ENCODE peak calls at places on chromosome 11, in four cellular contexts. One of them, this sample, is unnamed.

GRCh38 chr11:60919956-60920355 is 4.3 kb upstream of the TMEM132A start:
- DNase-seq in small intestine: no peak
- DNase-seq in aorta: no peak
- DNase-seq in GM06990: no peak
- DNase-seq in this sample: no peak

GRCh38 chr11:37422511-37422910 is 824.5 kb upstream of the RAG2 start:
- DNase-seq in small intestine: no peak
- DNase-seq in aorta: no peak
- DNase-seq in GM06990: no peak
- DNase-seq in this sample: no peak

GRCh38 chr11:98565311-98565710 is 455.4 kb upstream of the CNTN5 start:
- DNase-seq in small intestine: no peak
- DNase-seq in aorta: no peak
- DNase-seq in GM06990: no peak
- DNase-seq in this sample: no peak

GRCh38 chr11:119368121-119369034 is 13.1 kb downstream of the USP2 start:
- DNase-seq in small intestine: peak
- DNase-seq in aorta: peak
- DNase-seq in GM06990: no peak
- DNase-seq in this sample: no peak

GRCh38 chr11:32039149-32039548 is 51.7 kb upstream of the RCN1 start:
- DNase-seq in small intestine: no peak
- DNase-seq in aorta: no peak
- DNase-seq in GM06990: peak
- DNase-seq in this sample: no peak

GRCh38 chr11:78802058-78802633 is 227.5 kb upstream of the NARS2 start:
- DNase-seq in small intestine: no peak
- DNase-seq in aorta: no peak
- DNase-seq in GM06990: no peak
- DNase-seq in this sample: no peak

GRCh38 chr11:6390718-6391547 is 659 bp downstream of the SMPD1 start:
- DNase-seq in small intestine: no peak
- DNase-seq in aorta: peak
- DNase-seq in GM06990: no peak
- DNase-seq in this sample: no peak

GRCh38 chr11:68840661-68841653 is 759 bp downstream of the CPT1A start:
- DNase-seq in small intestine: peak
- DNase-seq in aorta: peak
- DNase-seq in GM06990: peak
- DNase-seq in this sample: no peak

GRCh38 chr11:122813176-122813917 is 25.0 kb upstream of the CRTAM start:
- DNase-seq in small intestine: no peak
- DNase-seq in aorta: no peak
- DNase-seq in GM06990: no peak
- DNase-seq in this sample: no peak

GRCh38 chr11:59283825-59284772 is 71.4 kb upstream of the MPEG1 start:
- DNase-seq in small intestine: peak
- DNase-seq in aorta: no peak
- DNase-seq in GM06990: no peak
- DNase-seq in this sample: peak

GRCh38 chr11:122976734-122977454 is 4.7 kb downstream of the BSX start:
- DNase-seq in small intestine: no peak
- DNase-seq in aorta: no peak
- DNase-seq in GM06990: no peak
- DNase-seq in this sample: no peak

GRCh38 chr11:69172674-69173073 is 16.9 kb downstream of the SMIM38 start:
- DNase-seq in small intestine: peak
- DNase-seq in aorta: no peak
- DNase-seq in GM06990: no peak
- DNase-seq in this sample: no peak

GRCh38 chr11:100010393-100010792 is 676.7 kb upstream of the ARHGAP42 start:
- DNase-seq in small intestine: no peak
- DNase-seq in aorta: no peak
- DNase-seq in GM06990: no peak
- DNase-seq in this sample: no peak

GRCh38 chr11:132685174-132685611 is 847.1 kb downstream of the OPCML start:
- DNase-seq in small intestine: peak
- DNase-seq in aorta: no peak
- DNase-seq in GM06990: no peak
- DNase-seq in this sample: no peak

GRCh38 chr11:6900327-6900999 is 8.2 kb upstream of the OR2D2 start:
- DNase-seq in small intestine: no peak
- DNase-seq in aorta: no peak
- DNase-seq in GM06990: no peak
- DNase-seq in this sample: no peak

GRCh38 chr11:1054143-1055108 is 17.9 kb upstream of the MUC6 start:
- DNase-seq in small intestine: peak
- DNase-seq in aorta: peak
- DNase-seq in GM06990: no peak
- DNase-seq in this sample: no peak

GRCh38 chr11:117194267-117194666 is 4.9 kb upstream of the TAGLN start:
- DNase-seq in small intestine: no peak
- DNase-seq in aorta: peak
- DNase-seq in GM06990: no peak
- DNase-seq in this sample: no peak

GRCh38 chr11:45411221-45411946 is 125.2 kb upstream of the SYT13 start:
- DNase-seq in small intestine: no peak
- DNase-seq in aorta: no peak
- DNase-seq in GM06990: no peak
- DNase-seq in this sample: no peak

GRCh38 chr11:119461250-119461963 is 38.4 kb upstream of the THY1 start:
- DNase-seq in small intestine: no peak
- DNase-seq in aorta: no peak
- DNase-seq in GM06990: no peak
- DNase-seq in this sample: no peak

GRCh38 chr11:123195182-123196059 is at the start of gene CLMP:
- DNase-seq in small intestine: no peak
- DNase-seq in aorta: peak
- DNase-seq in GM06990: no peak
- DNase-seq in this sample: no peak

GRCh38 chr11:118152552-118153471 is at the start of gene SCN4B:
- DNase-seq in small intestine: peak
- DNase-seq in aorta: peak
- DNase-seq in GM06990: no peak
- DNase-seq in this sample: no peak

GRCh38 chr11:106917973-106918372 is 100.3 kb downstream of the GUCY1A2 start:
- DNase-seq in small intestine: no peak
- DNase-seq in aorta: no peak
- DNase-seq in GM06990: no peak
- DNase-seq in this sample: no peak

GRCh38 chr11:2724653-2725366 is 25.0 kb upstream of the KCNQ1OT1 start:
- DNase-seq in small intestine: peak
- DNase-seq in aorta: no peak
- DNase-seq in GM06990: no peak
- DNase-seq in this sample: no peak

GRCh38 chr11:3022300-3022967 is 30.3 kb upstream of the NAP1L4 start:
- DNase-seq in small intestine: no peak
- DNase-seq in aorta: no peak
- DNase-seq in GM06990: peak
- DNase-seq in this sample: no peak

GRCh38 chr11:27761356-27761755 is 61.1 kb upstream of the BDNF start:
- DNase-seq in small intestine: no peak
- DNase-seq in aorta: no peak
- DNase-seq in GM06990: no peak
- DNase-seq in this sample: no peak

GRCh38 chr11:62217191-62217748 is 8.8 kb downstream of the SCGB2A1 start:
- DNase-seq in small intestine: peak
- DNase-seq in aorta: no peak
- DNase-seq in GM06990: no peak
- DNase-seq in this sample: no peak

GRCh38 chr11:134445601-134446325 is 33.7 kb upstream of the B3GAT1 start:
- DNase-seq in small intestine: no peak
- DNase-seq in aorta: peak
- DNase-seq in GM06990: no peak
- DNase-seq in this sample: no peak

GRCh38 chr11:122666743-122667142 is 11.2 kb downstream of the UBASH3B start:
- DNase-seq in small intestine: no peak
- DNase-seq in aorta: no peak
- DNase-seq in GM06990: no peak
- DNase-seq in this sample: no peak

GRCh38 chr11:107824668-107825369 is 33.8 kb downstream of the SLC35F2 start:
- DNase-seq in small intestine: no peak
- DNase-seq in aorta: no peak
- DNase-seq in GM06990: no peak
- DNase-seq in this sample: no peak

GRCh38 chr11:88324562-88325345 is 12.8 kb downstream of the CTSC start:
- DNase-seq in small intestine: no peak
- DNase-seq in aorta: no peak
- DNase-seq in GM06990: no peak
- DNase-seq in this sample: no peak

GRCh38 chr11:124977006-124977405 is 23.0 kb downstream of the CCDC15 start:
- DNase-seq in small intestine: no peak
- DNase-seq in aorta: no peak
- DNase-seq in GM06990: no peak
- DNase-seq in this sample: no peak

GRCh38 chr11:75802913-75803820 is 11.8 kb upstream of the UVRAG start:
- DNase-seq in small intestine: peak
- DNase-seq in aorta: peak
- DNase-seq in GM06990: no peak
- DNase-seq in this sample: peak

GRCh38 chr11:6594142-6594768 is 9.2 kb downstream of the RRP8 start:
- DNase-seq in small intestine: no peak
- DNase-seq in aorta: no peak
- DNase-seq in GM06990: no peak
- DNase-seq in this sample: no peak

GRCh38 chr11:77418155-77418980 is 55.5 kb downstream of the PAK1 start:
- DNase-seq in small intestine: no peak
- DNase-seq in aorta: no peak
- DNase-seq in GM06990: no peak
- DNase-seq in this sample: no peak

GRCh38 chr11:104968365-104968855 is at the start of gene CASP4:
- DNase-seq in small intestine: peak
- DNase-seq in aorta: no peak
- DNase-seq in GM06990: peak
- DNase-seq in this sample: no peak

GRCh38 chr11:72395993-72396392 is 38.3 kb downstream of the CLPB start:
- DNase-seq in small intestine: no peak
- DNase-seq in aorta: no peak
- DNase-seq in GM06990: no peak
- DNase-seq in this sample: no peak

GRCh38 chr11:26017903-26018750 is 313.8 kb upstream of the ANO3 start:
- DNase-seq in small intestine: no peak
- DNase-seq in aorta: no peak
- DNase-seq in GM06990: no peak
- DNase-seq in this sample: no peak
- H3K4me3 ChIP-seq in small intestine: no peak
- H3K4me3 ChIP-seq in aorta: no peak
- H3K4me3 ChIP-seq in GM06990: no peak
- H3K4me3 ChIP-seq in this sample: no peak

GRCh38 chr11:43972366-43972765 is 29.9 kb downstream of the C11orf96 start:
- DNase-seq in small intestine: no peak
- DNase-seq in aorta: no peak
- DNase-seq in GM06990: no peak
- DNase-seq in this sample: no peak
- H3K4me3 ChIP-seq in small intestine: no peak
- H3K4me3 ChIP-seq in aorta: no peak
- H3K4me3 ChIP-seq in GM06990: no peak
- H3K4me3 ChIP-seq in this sample: no peak

GRCh38 chr11:102314784-102315183 is 2.5 kb upstream of the BIRC3 start:
- DNase-seq in small intestine: no peak
- DNase-seq in aorta: no peak
- DNase-seq in GM06990: no peak
- DNase-seq in this sample: no peak

GRCh38 chr11:102309621-102310541 is 7.4 kb upstream of the BIRC3 start:
- DNase-seq in small intestine: no peak
- DNase-seq in aorta: no peak
- DNase-seq in GM06990: no peak
- DNase-seq in this sample: no peak

GRCh38 chr11:102312656-102313055 is 4.6 kb upstream of the BIRC3 start:
- DNase-seq in small intestine: peak
- DNase-seq in aorta: no peak
- DNase-seq in GM06990: no peak
- DNase-seq in this sample: no peak

GRCh38 chr11:102316505-102316904 is 779 bp upstream of the BIRC3 start:
- DNase-seq in small intestine: peak
- DNase-seq in aorta: no peak
- DNase-seq in GM06990: no peak
- DNase-seq in this sample: no peak

GRCh38 chr11:102313225-102313940 is 3.9 kb upstream of the BIRC3 start:
- DNase-seq in small intestine: no peak
- DNase-seq in aorta: no peak
- DNase-seq in GM06990: no peak
- DNase-seq in this sample: no peak
- H3K4me3 ChIP-seq in small intestine: no peak
- H3K4me3 ChIP-seq in aorta: peak
- H3K4me3 ChIP-seq in GM06990: no peak
- H3K4me3 ChIP-seq in this sample: peak

GRCh38 chr11:65471410-65471762 is 27.5 kb upstream of the MALAT1 start:
- DNase-seq in small intestine: peak
- DNase-seq in aorta: peak
- DNase-seq in GM06990: no peak
- DNase-seq in this sample: no peak
- H3K4me3 ChIP-seq in small intestine: no peak
- H3K4me3 ChIP-seq in aorta: no peak
- H3K4me3 ChIP-seq in GM06990: no peak
- H3K4me3 ChIP-seq in this sample: peak

GRCh38 chr11:67732045-67732787 is 57.8 kb upstream of the ALDH3B2 start:
- DNase-seq in small intestine: peak
- DNase-seq in aorta: no peak
- DNase-seq in GM06990: peak
- DNase-seq in this sample: peak
- H3K4me3 ChIP-seq in small intestine: peak
- H3K4me3 ChIP-seq in aorta: no peak
- H3K4me3 ChIP-seq in GM06990: no peak
- H3K4me3 ChIP-seq in this sample: no peak

This sample was measured in effector memory CD4-positive, alpha-beta T cell.